ENCODE peak calls at places on chromosomes 3 and 15, in ten cellular contexts. J is IMR-90; R is ovary; W is uterus; N is fibroblast of mammary gland; T is esophagus muscularis mucosa; Q is A549; Z is CD8-positive, alpha-beta T cell; H is brain microvascular endothelial cell; M is fibroblast of pulmonary artery. V is an unnamed sample.

GRCh38 chr15:101126618-101127502 is 125.0 kb downstream of the CHSY1 start:
- DNase-seq in J (peak), R (no peak), W (no peak), N (peak), T (no peak), Q (no peak), Z (no peak), H (peak), M (peak), V (peak)

GRCh38 chr3:43161684-43162512 is 56.0 kb upstream of the POMGNT2 start:
- DNase-seq in J (peak), R (no peak), W (no peak), N (peak), T (peak), Q (peak), Z (no peak), H (peak), M (peak), V (peak)

GRCh38 chr3:72665701-72666443 is 182.4 kb downstream of the SHQ1 start:
- DNase-seq in J (no peak), R (no peak), W (no peak), N (peak), T (no peak), Q (peak), Z (peak), H (peak), M (peak), V (peak)

GRCh38 chr15:100901702-100902435 is 17.3 kb upstream of the LRRK1 start:
- DNase-seq in J (no peak), R (peak), W (no peak), N (no peak), T (no peak), Q (no peak), Z (no peak), H (no peak), M (no peak), V (peak)

GRCh38 chr3:153666911-153667310 is 454.3 kb upstream of the ARHGEF26 start:
- DNase-seq in J (no peak), R (no peak), W (no peak), N (no peak), T (no peak), Q (no peak), Z (no peak), H (no peak), M (no peak), V (no peak)

GRCh38 chr3:126124148-126124868 is 40.4 kb upstream of the SLC41A3 start:
- DNase-seq in J (no peak), R (peak), W (peak), N (no peak), T (peak), Q (no peak), Z (no peak), H (no peak), M (no peak), V (no peak)

GRCh38 chr15:80434926-80435720 is 30.9 kb downstream of the ARNT2 start:
- DNase-seq in J (no peak), R (peak), W (no peak), N (no peak), T (no peak), Q (no peak), Z (no peak), H (no peak), M (no peak), V (no peak)

GRCh38 chr3:158167737-158168469 is 58.0 kb downstream of the RSRC1 start:
- DNase-seq in J (peak), R (no peak), W (no peak), N (peak), T (no peak), Q (peak), Z (no peak), H (peak), M (peak), V (peak)

GRCh38 chr3:177703788-177704187 is 506.5 kb upstream of the TBL1XR1 start:
- DNase-seq in J (peak), R (no peak), W (no peak), N (no peak), T (no peak), Q (peak), Z (no peak), H (peak), M (no peak), V (no peak)

GRCh38 chr3:15683253-15683652 is 81.7 kb downstream of the BTD start:
- DNase-seq in J (no peak), R (no peak), W (no peak), N (no peak), T (no peak), Q (no peak), Z (no peak), H (no peak), M (no peak), V (no peak)

GRCh38 chr3:81299486-81299885 is 462.0 kb downstream of the GBE1 start:
- DNase-seq in J (no peak), R (no peak), W (no peak), N (no peak), T (no peak), Q (no peak), Z (no peak), H (no peak), M (no peak), V (no peak)

GRCh38 chr3:143571548-143571947 is 276.7 kb downstream of the SLC9A9 start:
- DNase-seq in J (no peak), R (no peak), W (no peak), N (peak), T (no peak), Q (no peak), Z (no peak), H (peak), M (peak), V (peak)

GRCh38 chr3:50089603-50089945 is 855 bp downstream of the RBM5 start:
- DNase-seq in J (peak), R (no peak), W (no peak), N (peak), T (no peak), Q (no peak), Z (no peak), H (peak), M (no peak), V (peak)

GRCh38 chr3:117105650-117106049 is 396.1 kb downstream of the TUSC7 start:
- DNase-seq in J (peak), R (no peak), W (no peak), N (peak), T (no peak), Q (no peak), Z (no peak), H (peak), M (peak), V (peak)

GRCh38 chr3:30689202-30689641 is 82.8 kb downstream of the TGFBR2 start:
- DNase-seq in J (peak), R (peak), W (no peak), N (peak), T (no peak), Q (peak), Z (no peak), H (peak), M (peak), V (peak)

GRCh38 chr3:159872374-159873109 is 116.1 kb upstream of the IL12A start:
- DNase-seq in J (peak), R (no peak), W (no peak), N (peak), T (peak), Q (peak), Z (no peak), H (peak), M (peak), V (peak)

GRCh38 chr3:47152578-47152977 is 11.3 kb downstream of the SETD2 start:
- DNase-seq in J (peak), R (no peak), W (no peak), N (no peak), T (no peak), Q (no peak), Z (no peak), H (no peak), M (peak), V (peak)

GRCh38 chr3:172803489-172803888 is 53.0 kb downstream of the ECT2 start:
- DNase-seq in J (no peak), R (no peak), W (no peak), N (no peak), T (no peak), Q (no peak), Z (no peak), H (no peak), M (no peak), V (no peak)

GRCh38 chr15:45551691-45552090 is 29.1 kb upstream of the SLC30A4 start:
- DNase-seq in J (peak), R (no peak), W (no peak), N (peak), T (no peak), Q (no peak), Z (no peak), H (no peak), M (peak), V (no peak)

GRCh38 chr3:170766253-170766652 is 103.7 kb downstream of the RPL22L1 start:
- DNase-seq in J (no peak), R (no peak), W (no peak), N (no peak), T (no peak), Q (no peak), Z (no peak), H (no peak), M (no peak), V (no peak)

GRCh38 chr3:194574639-194575483 is 58.4 kb downstream of the TMEM44 start:
- DNase-seq in J (peak), R (no peak), W (no peak), N (peak), T (no peak), Q (no peak), Z (no peak), H (peak), M (peak), V (peak)

GRCh38 chr15:45126535-45127158 is 3.0 kb downstream of the DUOXA1 start:
- DNase-seq in J (peak), R (no peak), W (no peak), N (peak), T (no peak), Q (peak), Z (peak), H (peak), M (peak), V (peak)

GRCh38 chr15:95262866-95263564 is 1031.7 kb downstream of the MCTP2 start:
- DNase-seq in J (peak), R (no peak), W (no peak), N (peak), T (no peak), Q (no peak), Z (no peak), H (peak), M (peak), V (peak)

GRCh38 chr3:149476135-149476684 is 1.7 kb downstream of the TM4SF4 start:
- DNase-seq in J (no peak), R (no peak), W (no peak), N (no peak), T (no peak), Q (no peak), Z (no peak), H (no peak), M (no peak), V (no peak)

GRCh38 chr3:149480326-149481017 is 6.0 kb downstream of the TM4SF4 start:
- DNase-seq in J (peak), R (peak), W (peak), N (peak), T (no peak), Q (peak), Z (no peak), H (peak), M (peak), V (peak)

GRCh38 chr3:149481491-149481890 is 7.0 kb downstream of the TM4SF4 start:
- DNase-seq in J (no peak), R (no peak), W (no peak), N (no peak), T (no peak), Q (no peak), Z (no peak), H (no peak), M (no peak), V (no peak)

GRCh38 chr3:149475451-149476060 is 1.1 kb downstream of the TM4SF4 start:
- DNase-seq in J (peak), R (no peak), W (no peak), N (no peak), T (no peak), Q (no peak), Z (no peak), H (no peak), M (no peak), V (peak)

DNA sequence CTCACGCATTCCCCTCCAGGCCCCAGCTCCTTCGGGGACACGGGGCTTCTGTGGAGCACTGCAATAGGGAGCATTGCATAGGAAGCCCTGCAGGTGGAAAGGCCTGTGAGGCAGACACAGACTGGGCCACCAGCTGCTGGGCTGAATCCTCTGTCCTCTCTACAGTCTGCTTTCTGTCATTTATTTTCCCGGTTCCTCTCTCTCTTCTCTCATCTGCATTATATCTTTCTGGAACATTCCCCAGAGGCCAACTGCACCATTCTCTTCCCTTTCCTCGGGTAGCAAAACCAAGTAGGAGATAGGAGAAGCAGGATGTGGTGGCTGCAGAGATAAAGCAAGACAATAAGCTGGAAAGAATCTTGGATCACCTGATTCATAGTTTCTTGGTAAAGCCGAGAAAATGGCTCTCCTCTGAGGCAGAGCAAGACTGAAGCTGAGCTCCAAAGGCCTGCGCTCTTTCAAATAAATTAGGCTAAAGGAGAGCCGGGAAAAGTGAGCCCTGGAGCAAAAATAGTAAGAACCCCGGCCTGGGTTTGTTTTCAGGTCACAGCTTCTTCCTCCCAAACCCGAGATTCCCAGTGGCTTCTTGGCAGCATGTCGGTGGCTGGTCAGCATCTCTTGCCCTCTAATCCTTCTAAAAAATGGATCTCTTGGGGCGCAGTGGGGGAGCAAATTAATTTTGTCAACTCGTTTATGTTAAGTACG is 5.3 kb downstream of the TM4SF4 start:
- DNase-seq in J (peak), R (no peak), W (no peak), N (no peak), T (no peak), Q (peak), Z (no peak), H (peak), M (peak), V (peak)
- TF ChIP-seq CTCF in J (no peak), R (no peak), W (no peak), N (no peak), T (no peak), Q (no peak), Z (no peak), H (no peak), M (no peak), V (no peak)

DNA sequence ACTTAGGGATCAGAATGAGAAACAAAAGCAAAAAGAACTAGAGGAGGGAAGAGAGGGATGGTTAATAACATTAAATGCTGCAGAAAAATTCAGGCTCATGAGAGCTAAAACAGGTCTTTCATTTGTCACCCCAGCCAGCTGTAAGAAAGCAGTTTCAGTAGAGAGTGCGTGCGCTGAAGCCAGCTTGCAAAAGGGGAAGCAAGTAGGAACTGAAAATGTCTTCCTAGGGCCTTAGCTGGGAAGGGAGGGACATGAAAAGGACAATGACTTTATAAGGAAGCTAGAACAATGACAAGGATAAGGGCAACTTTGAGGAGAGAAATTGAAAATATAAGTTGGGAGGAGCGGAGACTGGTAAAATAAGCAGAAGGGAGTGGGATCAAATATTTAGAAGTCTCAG is 3.1 kb downstream of the CIAO2A start:
- DNase-seq in J (no peak), R (no peak), W (no peak), N (no peak), T (no peak), Q (no peak), Z (no peak), H (no peak), M (no peak), V (no peak)
- H3K4me3 ChIP-seq in J (no peak), R (no peak), W (no peak), N (no peak), T (no peak), Q (no peak), Z (no peak), H (no peak), M (no peak), V (no peak)

GRCh38 chr15:73781038-73781925 is 28.1 kb upstream of the INSYN1 start:
- DNase-seq in J (peak), R (no peak), W (no peak), N (peak), T (no peak), Q (peak), Z (no peak), H (peak), M (peak), V (peak)
- TF ChIP-seq CTCF in J (peak), R (no peak), W (no peak), N (peak), T (no peak), Q (peak), Z (no peak), H (peak), M (peak), V (peak)

GRCh38 chr3:176512037-176512436 is 685.2 kb downstream of the TBL1XR1 start:
- DNase-seq in J (no peak), R (no peak), W (no peak), N (no peak), T (peak), Q (no peak), Z (no peak), H (no peak), M (no peak), V (no peak)

GRCh38 chr3:176510097-176510496 is 687.2 kb downstream of the TBL1XR1 start:
- DNase-seq in J (no peak), R (no peak), W (no peak), N (no peak), T (no peak), Q (no peak), Z (no peak), H (no peak), M (no peak), V (no peak)

DNA sequence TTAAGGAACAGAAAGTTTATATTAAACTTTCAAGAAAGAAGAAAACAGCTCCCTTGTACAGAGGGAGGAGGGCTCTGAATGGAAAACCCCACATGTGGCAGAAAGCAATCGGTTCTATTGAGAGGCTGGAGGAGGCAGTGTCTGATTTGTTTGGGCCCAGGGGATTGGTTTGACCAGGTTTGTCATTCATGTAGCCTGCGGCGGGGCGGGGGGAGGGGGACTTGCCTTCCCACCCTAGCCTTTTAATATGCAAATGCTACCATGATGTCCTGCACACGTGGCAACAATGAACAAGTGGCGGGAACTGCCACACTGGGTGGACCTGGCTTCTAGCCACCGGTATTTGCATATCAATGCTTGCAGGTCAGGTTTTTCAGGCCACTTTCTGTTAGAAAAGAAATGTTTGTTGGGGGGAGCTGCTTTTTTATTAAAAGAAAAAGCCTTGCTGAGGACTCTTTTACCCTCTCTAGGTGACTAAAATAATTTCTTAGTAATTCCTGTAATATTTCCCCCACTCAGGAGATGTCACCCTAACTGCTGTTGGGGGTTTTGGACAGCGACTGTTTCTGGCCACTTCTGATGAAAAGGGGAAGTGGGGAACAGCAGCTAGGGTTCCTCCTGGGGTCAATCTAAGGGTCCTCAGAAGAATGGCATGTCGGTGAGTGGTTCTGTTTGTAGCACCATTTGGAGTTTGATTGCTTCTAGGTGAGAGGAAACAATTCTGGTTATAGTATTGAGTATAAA is 691.2 kb downstream of the TBL1XR1 start:
- DNase-seq in J (no peak), R (no peak), W (no peak), N (no peak), T (no peak), Q (no peak), Z (no peak), H (no peak), M (no peak), V (no peak)
- H3K4me3 ChIP-seq in J (no peak), R (no peak), W (no peak), N (no peak), T (no peak), Q (no peak), Z (no peak), H (no peak), M (no peak), V (no peak)

DNA sequence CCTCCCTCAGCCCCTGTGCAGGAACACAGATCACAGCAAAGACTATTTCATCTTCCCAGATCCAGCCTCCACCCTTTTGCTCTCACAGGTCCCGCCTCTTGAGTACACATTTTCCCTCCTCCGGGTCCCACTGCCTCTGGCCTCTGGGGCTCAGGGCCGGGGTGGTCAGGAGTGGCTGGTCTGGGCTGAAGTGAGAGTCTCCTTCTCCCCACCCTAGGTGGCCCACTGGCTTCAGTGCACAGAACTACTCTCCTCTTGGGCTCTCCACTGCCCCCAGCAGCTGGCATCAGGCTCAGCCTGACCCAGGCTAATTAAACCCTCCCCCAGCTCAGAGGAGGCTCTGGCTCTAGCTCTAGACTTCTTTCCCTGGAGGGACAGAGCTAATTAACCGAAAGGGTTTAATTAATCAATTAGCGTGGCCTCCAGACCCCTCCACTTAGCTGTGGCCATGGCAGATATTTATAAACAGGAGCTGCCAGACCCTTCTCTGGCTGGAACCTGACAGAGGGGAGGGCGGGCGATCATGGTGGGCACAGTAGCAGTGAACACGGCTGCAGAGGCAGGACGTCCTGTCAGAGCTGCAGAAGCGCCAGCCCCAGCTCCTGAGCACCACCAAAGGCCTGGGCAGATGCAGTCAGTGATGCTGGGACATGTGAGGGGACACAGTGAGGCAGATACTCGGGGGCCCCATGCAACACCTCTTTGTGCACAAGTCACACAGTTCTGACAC is 15.1 kb downstream of the DUSP7 start:
- DNase-seq in J (no peak), R (no peak), W (no peak), N (no peak), T (no peak), Q (no peak), Z (no peak), H (no peak), M (no peak), V (no peak)
- TF ChIP-seq CTCF in J (peak), R (no peak), W (no peak), N (peak), T (no peak), Q (no peak), Z (no peak), H (peak), M (peak), V (peak)

V was measured in fibroblast of villous mesenchyme.